ENCODE peak calls at places on chromosome 3, in seven cellular contexts. F, X, L, R, N, K and U are unnamed samples.

GRCh38 chr3:17044844-17045243 is 160.1 kb downstream of the PLCL2 start:
- DNase-seq in F (no peak), X (peak), L (no peak), R (no peak), N (no peak), K (peak), U (no peak)

GRCh38 chr3:24299801-24300626 is 194.6 kb downstream of the THRB start:
- DNase-seq in F (no peak), X (no peak), L (peak), R (no peak), N (no peak), K (no peak), U (no peak)

GRCh38 chr3:150242220-150242938 is 165.7 kb upstream of the TSC22D2 start:
- DNase-seq in F (peak), X (peak), L (no peak), R (no peak), N (no peak), K (no peak), U (no peak)

GRCh38 chr3:4972652-4973643 is 6.3 kb upstream of the BHLHE40 start:
- DNase-seq in F (no peak), X (no peak), L (peak), R (no peak), N (no peak), K (peak), U (no peak)

GRCh38 chr3:131794766-131795381 is 239.9 kb downstream of the CPNE4 start:
- DNase-seq in F (peak), X (peak), L (peak), R (peak), N (no peak), K (peak), U (no peak)

GRCh38 chr3:127044996-127045395 is 62.1 kb downstream of the PLXNA1 start:
- DNase-seq in F (peak), X (peak), L (no peak), R (no peak), N (no peak), K (no peak), U (peak)

GRCh38 chr3:195178124-195178910 is 92.6 kb downstream of the XXYLT1 start:
- DNase-seq in F (no peak), X (no peak), L (no peak), R (no peak), N (no peak), K (no peak), U (no peak)

GRCh38 chr3:175598740-175599139 is 739.6 kb downstream of the NAALADL2 start:
- DNase-seq in F (no peak), X (no peak), L (no peak), R (no peak), N (no peak), K (no peak), U (no peak)

GRCh38 chr3:4985330-4986174 is 6.3 kb downstream of the BHLHE40 start:
- DNase-seq in F (peak), X (peak), L (peak), R (no peak), N (no peak), K (no peak), U (no peak)

GRCh38 chr3:101758224-101758623 is 20.8 kb upstream of the NXPE3 start:
- DNase-seq in F (no peak), X (no peak), L (no peak), R (no peak), N (no peak), K (no peak), U (no peak)